ENCODE peak calls at places on chromosomes 1 and 21, in five cellular contexts. C, E, R, I and G are unnamed samples.

GRCh38 chr1:98429851-98430496 is 231.5 kb upstream of the SNX7 start:
- DNase-seq in R (peak), C (no peak), I (no peak), E (no peak), G (no peak)

GRCh38 chr1:113930499-113931161 is 1.5 kb downstream of the HIPK1 start:
- DNase-seq in R (peak), I (no peak), E (peak), C (peak), G (peak)

GRCh38 chr1:24047101-24047459 is 64.9 kb downstream of the MYOM3 start:
- DNase-seq in I (no peak), C (peak), R (peak), E (no peak), G (no peak)

GRCh38 chr1:98054786-98055185 is 134.0 kb upstream of the DPYD start:
- DNase-seq in I (no peak), E (no peak), R (no peak), C (no peak), G (no peak)

GRCh38 chr1:32138965-32139364 is 31.1 kb downstream of the KPNA6 start:
- DNase-seq in I (no peak), R (peak), E (no peak), C (peak), G (no peak)

GRCh38 chr1:64515427-64515826 is 45.5 kb downstream of the CACHD1 start:
- DNase-seq in I (no peak), C (no peak), R (no peak), E (no peak), G (no peak)

GRCh38 chr1:206128192-206128591 is 11.0 kb upstream of the AVPR1B start:
- DNase-seq in C (no peak), R (no peak), E (no peak), I (no peak), G (no peak)

GRCh38 chr1:240402318-240402717 is 209.6 kb downstream of the GREM2 start:
- DNase-seq in C (no peak), E (no peak), R (no peak), I (no peak), G (no peak)

GRCh38 chr1:15764890-15765289 is 6.3 kb downstream of the FBLIM1 start:
- DNase-seq in R (no peak), I (no peak), E (no peak), C (no peak), G (no peak)

GRCh38 chr21:46424062-46424591 is 34.6 kb upstream of the DIP2A start:
- DNase-seq in R (no peak), I (no peak), C (no peak), E (no peak), G (no peak)

GRCh38 chr1:247299723-247300381 is 31.8 kb downstream of the ZNF496 start:
- DNase-seq in R (no peak), I (no peak), E (no peak), C (no peak), G (no peak)

GRCh38 chr1:198156111-198156744 is 570 bp upstream of the NEK7 start:
- DNase-seq in I (no peak), R (peak), C (peak), E (peak), G (peak)

GRCh38 chr21:42003051-42003461 is 7.1 kb downstream of the ZBTB21 start:
- DNase-seq in C (no peak), R (no peak), I (no peak), E (no peak), G (no peak)

GRCh38 chr1:90964444-90965035 is 57.3 kb downstream of the ZNF644 start:
- DNase-seq in R (peak), E (no peak), I (no peak), C (no peak), G (peak)

GRCh38 chr1:56688522-56689026 is 43.5 kb downstream of the PRKAA2 start:
- DNase-seq in E (no peak), R (peak), I (peak), C (peak), G (peak)

GRCh38 chr1:224528900-224529299 is 87.2 kb upstream of the CNIH3 start:
- DNase-seq in I (no peak), E (peak), C (peak), R (no peak), G (no peak)

GRCh38 chr1:181763736-181764135 is 280.4 kb downstream of the CACNA1E start:
- DNase-seq in R (no peak), C (no peak), E (no peak), I (no peak), G (no peak)

GRCh38 chr1:39727221-39727931 is 11.3 kb upstream of the PPIE start:
- DNase-seq in R (no peak), I (peak), E (no peak), C (no peak), G (no peak)

GRCh38 chr1:4830756-4831155 is 176.3 kb downstream of the AJAP1 start:
- DNase-seq in I (no peak), C (no peak), E (no peak), R (no peak), G (no peak)

GRCh38 chr1:45009956-45010854 is 919 bp downstream of the HECTD3 start:
- DNase-seq in E (peak), I (no peak), R (no peak), C (peak), G (peak)

GRCh38 chr1:202200112-202200548 is 6.5 kb downstream of the LGR6 start:
- DNase-seq in E (no peak), I (no peak), C (peak), R (no peak), G (peak)

GRCh38 chr21:27674037-27674436 is 707.1 kb upstream of the ADAMTS5 start:
- DNase-seq in E (no peak), I (no peak), R (no peak), C (no peak), G (no peak)

GRCh38 chr21:42590431-42591131 is 62.8 kb upstream of the PDE9A start:
- DNase-seq in I (no peak), C (no peak), R (no peak), E (no peak), G (no peak)

DNA sequence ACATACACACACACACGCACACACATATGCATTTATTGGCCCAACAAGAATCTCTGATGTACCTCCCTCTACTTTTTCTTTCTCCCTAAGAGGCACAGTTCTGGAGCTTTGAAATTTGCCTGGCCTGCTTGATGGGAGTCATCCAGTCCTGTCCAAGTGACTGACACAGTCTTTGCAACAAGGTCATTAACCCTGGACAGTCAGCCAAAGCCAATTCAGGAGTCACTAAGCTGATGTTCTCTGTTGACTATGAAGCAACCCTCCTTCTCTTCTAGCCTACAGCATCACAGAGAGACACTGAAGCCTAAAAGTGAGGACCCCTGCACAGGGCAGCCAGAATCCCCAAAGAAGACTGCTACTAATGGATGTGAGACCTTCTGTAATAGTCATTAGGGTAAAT is 123.1 kb downstream of the HHIPL2 start:
- DNase-seq in I (no peak), R (no peak), C (no peak), E (no peak), G (no peak)
- TF ChIP-seq CTCF in I (no peak), R (no peak), C (no peak), E (no peak), G (no peak)

DNA sequence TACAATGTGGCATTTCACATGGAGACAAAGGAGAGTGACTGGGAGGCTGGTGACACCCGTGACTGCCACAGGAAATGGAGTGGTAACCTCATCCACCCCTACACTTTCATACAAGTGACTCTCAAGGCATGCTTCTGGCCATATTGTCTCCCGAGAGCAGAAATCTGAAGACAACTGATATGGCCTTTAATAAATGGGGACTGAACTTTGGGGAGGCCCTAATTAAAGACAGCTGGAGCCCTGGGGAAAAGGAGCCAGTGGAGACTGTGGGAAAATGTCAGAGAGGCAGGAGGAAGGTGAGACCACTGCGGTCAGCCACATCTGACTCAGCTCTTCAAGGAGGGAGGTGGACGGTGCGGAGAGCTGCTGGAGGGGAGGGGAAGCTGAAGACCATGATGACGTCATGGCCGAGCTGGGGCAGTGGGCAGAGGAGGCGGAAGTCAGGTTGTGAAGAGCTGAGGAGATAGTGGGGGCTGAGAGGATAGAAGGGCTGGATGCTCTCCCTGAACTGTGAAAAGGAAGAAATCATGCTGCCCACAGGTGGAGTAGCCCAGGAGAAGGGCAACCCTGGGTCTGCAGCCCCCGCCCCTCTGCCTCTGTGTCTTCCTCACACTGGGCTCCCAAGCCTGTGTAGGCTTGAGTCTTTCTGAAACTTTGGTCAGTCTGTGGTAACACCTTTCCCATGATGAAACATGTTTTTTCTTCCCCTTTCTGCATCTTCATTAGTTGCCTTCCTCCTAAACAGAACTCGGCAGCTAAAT is 14.0 kb upstream of the NCF2 start:
- DNase-seq in R (no peak), I (peak), C (no peak), E (peak), G (no peak)
- TF ChIP-seq JUNB in R (no peak), I (peak), C (no peak), E (peak), G (no peak)

GRCh38 chr1:46421739-46422138 is 27.6 kb downstream of the FAAH start:
- DNase-seq in I (no peak), C (no peak), E (peak), R (no peak), G (no peak)
- TF ChIP-seq REST in I (no peak), C (no peak), E (no peak), R (no peak), G (no peak)

DNA sequence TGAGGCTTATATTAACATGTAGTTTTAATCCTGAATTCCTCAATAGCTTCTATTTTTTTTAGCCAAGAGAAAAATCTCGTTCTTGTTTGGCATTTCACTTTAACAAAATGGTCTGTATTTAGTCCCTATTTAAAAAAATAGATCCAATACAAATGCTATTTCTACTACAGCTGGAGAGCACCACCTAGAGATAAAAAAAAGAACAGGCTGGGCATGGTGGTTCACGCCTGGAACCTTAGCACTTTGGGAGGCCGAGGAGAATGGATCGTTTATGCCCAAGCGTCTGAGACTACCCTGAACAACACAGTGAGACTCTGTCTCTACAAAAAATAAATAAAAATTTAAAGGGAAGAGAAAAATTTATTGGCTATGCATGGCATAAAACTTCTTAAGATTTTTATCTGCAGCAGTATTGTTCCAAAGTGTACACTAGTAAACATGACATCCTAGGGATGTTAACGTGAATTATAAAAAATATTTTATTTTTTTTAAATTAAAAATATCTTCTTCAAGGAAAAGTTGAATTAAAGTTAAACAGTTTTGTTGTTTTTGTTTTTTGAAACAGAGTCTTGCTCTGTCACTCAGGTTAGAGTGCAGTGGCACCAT is 4.4 kb downstream of the ST7L start:
- DNase-seq in E (no peak), R (no peak), C (no peak), I (no peak), G (peak)
- TF ChIP-seq CTCF in E (peak), R (peak), C (peak), I (peak), G (peak)

DNA sequence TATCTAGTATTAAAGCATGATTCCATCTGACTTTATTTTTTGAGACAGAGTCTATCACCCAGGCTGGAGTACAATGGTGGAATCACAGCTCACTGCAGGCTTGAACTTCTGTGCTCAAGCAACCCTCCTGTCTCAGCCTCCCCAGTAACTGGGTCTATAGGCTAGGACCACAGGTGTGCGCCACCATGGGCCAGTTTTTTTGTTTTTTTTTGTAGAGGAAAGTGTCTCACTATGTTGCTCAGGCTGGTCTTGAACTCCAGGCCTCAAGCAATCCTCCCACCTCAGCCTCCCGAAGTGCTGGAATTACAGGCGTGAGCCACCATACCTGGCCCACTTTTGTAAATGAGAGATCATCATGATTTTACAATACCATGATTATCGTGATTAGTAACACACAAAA is 9.2 kb downstream of the PPP1R15B start:
- DNase-seq in I (no peak), C (no peak), E (no peak), R (no peak), G (no peak)
- TF ChIP-seq JUNB in I (no peak), C (no peak), E (no peak), R (no peak), G (no peak)

GRCh38 chr1:248923932-248924331 is 17.9 kb downstream of the PGBD2 start:
- DNase-seq in I (no peak), E (no peak), R (no peak), C (no peak), G (no peak)

GRCh38 chr1:248926401-248927182 is 20.6 kb downstream of the PGBD2 start:
- DNase-seq in E (peak), R (no peak), I (no peak), C (no peak), G (no peak)

DNA sequence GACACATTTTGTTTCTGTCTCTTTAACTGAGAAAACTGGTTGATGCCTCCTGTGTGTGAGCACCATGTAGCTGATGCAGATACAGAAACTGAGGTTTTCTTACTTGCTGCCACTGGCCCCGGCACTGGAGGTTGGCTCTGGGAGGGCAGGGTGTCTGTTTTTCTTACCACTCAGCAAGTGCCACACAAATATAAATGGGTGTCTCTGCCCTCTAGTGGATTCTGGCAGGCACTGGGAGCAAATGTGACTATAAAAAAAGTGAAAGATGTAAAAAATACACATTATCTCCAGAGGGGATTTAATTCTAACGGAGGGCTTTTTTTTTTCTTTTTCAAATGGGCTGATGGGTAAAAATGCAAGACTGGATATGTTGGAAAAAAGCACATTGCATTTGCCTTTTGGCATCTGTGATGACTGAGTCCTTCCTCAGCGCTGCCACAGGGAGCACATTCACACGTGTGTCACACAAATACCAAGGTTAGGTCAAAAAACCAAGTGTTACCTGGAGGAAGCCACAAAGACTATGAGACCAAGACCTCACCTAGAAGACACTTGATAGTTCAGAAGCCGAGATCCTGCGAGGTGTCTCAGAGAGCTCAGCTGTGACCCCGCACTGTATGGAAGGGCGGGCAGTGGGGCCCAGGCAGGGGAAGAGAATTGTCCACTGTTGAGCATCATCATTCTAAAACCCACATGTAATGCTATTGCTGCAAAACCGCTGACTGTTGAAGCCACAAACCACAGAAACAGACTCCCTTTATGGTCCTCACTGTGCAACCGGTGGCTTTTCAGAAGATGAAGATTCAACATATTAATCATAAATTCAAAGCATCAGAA is 18.9 kb downstream of the PGBD2 start:
- DNase-seq in E (peak), I (peak), R (peak), C (peak), G (peak)
- TF ChIP-seq REST in E (no peak), I (no peak), R (no peak), C (no peak), G (no peak)

GRCh38 chr1:47951545-47952235 is 45.5 kb downstream of the TRABD2B start:
- DNase-seq in R (no peak), I (no peak), E (no peak), C (no peak), G (peak)

GRCh38 chr1:47944561-47944960 is 52.6 kb downstream of the TRABD2B start:
- DNase-seq in E (no peak), I (no peak), C (no peak), R (no peak), G (no peak)

GRCh38 chr1:47951026-47951425 is 46.2 kb downstream of the TRABD2B start:
- DNase-seq in R (no peak), E (no peak), C (no peak), I (no peak), G (no peak)

GRCh38 chr1:47950481-47950880 is 46.7 kb downstream of the TRABD2B start:
- DNase-seq in E (no peak), I (no peak), C (no peak), R (no peak), G (no peak)

GRCh38 chr1:47948126-47948525 is 49.1 kb downstream of the TRABD2B start:
- DNase-seq in C (no peak), E (no peak), R (peak), I (no peak), G (peak)
- TF ChIP-seq CTCF in C (no peak), E (peak), R (peak), I (no peak), G (peak)